ENCODE peak calls at places on chromosomes 4 and X, in six cellular contexts. C is 8988T; T is stimulated activated CD8-positive, alpha-beta memory T cell treated with anti-CD3 and anti-CD28 coated beads, Interleukin-4, amount 100 ng/mL, for 4 hours; O is left ventricle myocardium inferior; Q is iris pigment epithelial cell; Z is effector memory CD8-positive, alpha-beta T cell. H is an unnamed sample.

GRCh38 chr4:85784348-85784747 is 309.4 kb downstream of the ARHGAP24 start:
- DNase-seq in Z (no peak), T (no peak), O (no peak), C (no peak), Q (no peak), H (no peak)

GRCh38 chr4:121150003-121150402 is 14.1 kb downstream of the TNIP3 start:
- DNase-seq in T (no peak), Z (no peak), Q (no peak), O (no peak), C (no peak), H (no peak)

GRCh38 chr4:10045481-10045880 is 24.2 kb upstream of the SLC2A9 start:
- DNase-seq in Z (no peak), Q (peak; percentile 79), C (no peak), O (no peak), T (no peak), H (no peak)

GRCh38 chrX:121504148-121504547 is 456.7 kb downstream of the GLUD2 start:
- DNase-seq in T (no peak), O (no peak), C (no peak), Z (no peak), Q (no peak), H (no peak)

GRCh38 chrX:118839334-118839958 is 15.8 kb downstream of the ZCCHC12 start:
- DNase-seq in C (peak; percentile 59), O (peak; percentile 78), Q (peak; percentile 31), T (peak; percentile 22), Z (peak; percentile 42), H (peak; percentile 41)

GRCh38 chr4:168713193-168713592 is 216.3 kb downstream of the PALLD start:
- DNase-seq in O (no peak), C (no peak), Z (no peak), T (no peak), Q (no peak), H (no peak)

GRCh38 chr4:169377367-169377766 is 106.6 kb upstream of the SH3RF1 start:
- DNase-seq in C (no peak), Q (no peak), Z (no peak), O (no peak), T (no peak), H (no peak)

GRCh38 chr4:109672173-109672572 is 31.1 kb downstream of the CASP6 start:
- DNase-seq in Q (no peak), T (no peak), Z (no peak), O (no peak), C (no peak), H (no peak)

GRCh38 chrX:123138473-123138872 is 45.6 kb upstream of the GRIA3 start:
- DNase-seq in Z (no peak), T (no peak), O (no peak), C (no peak), Q (peak; percentile 3), H (no peak)

GRCh38 chrX:154426916-154427792 is 1.3 kb upstream of the ATP6AP1 start:
- DNase-seq in C (no peak), O (no peak), Z (no peak), T (no peak), Q (no peak), H (no peak)

GRCh38 chrX:133776072-133776471 is 209.3 kb downstream of the GPC3 start:
- DNase-seq in Q (no peak), C (no peak), Z (no peak), O (peak; percentile 19), T (peak; percentile 2), H (no peak)

GRCh38 chr4:86940176-86940575 is 5.4 kb downstream of the AFF1 start:
- DNase-seq in Q (peak; percentile 49), Z (no peak), C (no peak), T (no peak), O (no peak), H (no peak)

GRCh38 chr4:152771736-152772533 is 7.6 kb downstream of the TIGD4 start:
- DNase-seq in T (no peak), O (no peak), Z (no peak), C (no peak), Q (no peak), H (no peak)

GRCh38 chrX:30577362-30577961 is at the start of gene TASL:
- DNase-seq in C (no peak), T (no peak), Z (peak; percentile 0), Q (no peak), O (no peak), H (peak; percentile 13)

GRCh38 chrX:68060506-68061205 is 372.6 kb downstream of the OPHN1 start:
- DNase-seq in C (no peak), O (no peak), T (no peak), Q (no peak), Z (no peak), H (no peak)

GRCh38 chr4:41611881-41612871 is 74.2 kb downstream of the LIMCH1 start:
- DNase-seq in Z (no peak), T (no peak), C (no peak), Q (peak; percentile 72), O (peak; percentile 69), H (no peak)

GRCh38 chrX:16771483-16772398 is 14.5 kb upstream of the TXLNG start:
- DNase-seq in O (no peak), C (no peak), T (no peak), Q (peak; percentile 89), Z (no peak), H (no peak)

GRCh38 chrX:3176439-3176820 is 135.2 kb downstream of the ARSF start:
- DNase-seq in O (no peak), C (no peak), Q (peak; percentile 55), Z (no peak), T (no peak), H (no peak)

GRCh38 chrX:19846995-19847790 is 40.2 kb downstream of the SH3KBP1 start:
- DNase-seq in O (peak; percentile 23), T (no peak), C (no peak), Q (peak; percentile 92), Z (no peak), H (no peak)

GRCh38 chr4:171478181-171478580 is 335.0 kb upstream of the GALNTL6 start:
- DNase-seq in Q (no peak), O (no peak), Z (no peak), T (no peak), C (no peak), H (no peak)

GRCh38 chrX:119690921-119691716 is 1.8 kb downstream of the SEPTIN6 start:
- DNase-seq in Q (no peak), O (no peak), T (peak; percentile 45), Z (no peak), C (no peak), H (no peak)

GRCh38 chr4:21848001-21848400 is 100.6 kb downstream of the KCNIP4 start:
- DNase-seq in T (no peak), Q (no peak), O (no peak), C (no peak), Z (no peak), H (no peak)

GRCh38 chr4:58940167-58940566 is 1830.0 kb upstream of the IGFBP7 start:
- DNase-seq in O (no peak), Q (no peak), Z (no peak), T (no peak), C (no peak), H (no peak)

GRCh38 chrX:21373637-21374162 is 518 bp upstream of the CNKSR2 start:
- DNase-seq in T (no peak), O (peak; percentile 40), Z (no peak), C (no peak), Q (no peak), H (no peak)